ENCODE peak calls at places on chromosomes 12 and 14, in nine cellular contexts. Z, Q, I, M, F, D, T, C and R are unnamed samples.

GRCh38 chr12:26830358-26830757 is 2.6 kb downstream of the ITPR2 start:
- DNase-seq in Q (no peak), F (no peak), D (no peak), Z (no peak), I (no peak), M (no peak), C (no peak), T (no peak), R (no peak)

GRCh38 chr12:64610660-64611429 is 550 bp downstream of the RASSF3 start:
- DNase-seq in Z (peak), I (peak), D (peak), Q (peak), C (peak), M (peak), T (peak), F (peak), R (peak)

GRCh38 chr12:47504775-47505446 is 200.9 kb downstream of the RPAP3 start:
- DNase-seq in Q (no peak), C (no peak), F (no peak), Z (no peak), D (no peak), T (no peak), M (peak), I (no peak), R (no peak)

GRCh38 chr14:43568022-43568421 is 939.1 kb downstream of the FSCB start:
- DNase-seq in F (no peak), C (no peak), D (no peak), Z (no peak), M (no peak), Q (no peak), I (no peak), T (no peak), R (no peak)

GRCh38 chr12:65962921-65963883 is 138.9 kb downstream of the HMGA2 start:
- DNase-seq in T (peak), C (peak), Q (peak), F (no peak), Z (peak), D (peak), I (peak), M (peak), R (no peak)

GRCh38 chr12:128671528-128672042 is 152.2 kb downstream of the SLC15A4 start:
- DNase-seq in Q (peak), I (no peak), T (peak), F (no peak), D (no peak), M (no peak), Z (no peak), C (no peak), R (no peak)

GRCh38 chr12:12749433-12749832 is 32.3 kb downstream of the CDKN1B start:
- DNase-seq in T (peak), Q (peak), I (no peak), D (no peak), F (no peak), Z (no peak), C (peak), M (peak), R (no peak)

GRCh38 chr14:89418452-89418851 is 1.4 kb upstream of the FOXN3 start:
- DNase-seq in M (no peak), T (peak), I (no peak), Q (no peak), C (no peak), F (no peak), D (no peak), Z (no peak), R (no peak)

GRCh38 chr14:38078393-38078792 is 129.3 kb upstream of the SSTR1 start:
- DNase-seq in M (no peak), C (no peak), Q (no peak), Z (peak), D (no peak), I (peak), T (no peak), F (no peak), R (no peak)

GRCh38 chr12:68067762-68068376 is 78.6 kb downstream of the IFNG-AS1 start:
- DNase-seq in M (peak), C (no peak), Q (peak), F (peak), T (peak), Z (no peak), D (no peak), I (no peak), R (no peak)

GRCh38 chr14:61184117-61184516 is 97.0 kb downstream of the TMEM30B start:
- DNase-seq in Q (no peak), Z (no peak), F (no peak), D (no peak), I (no peak), T (no peak), C (no peak), M (peak), R (no peak)

GRCh38 chr12:85711735-85712390 is 124.3 kb downstream of the RASSF9 start:
- DNase-seq in T (no peak), Q (no peak), M (no peak), D (no peak), I (no peak), C (no peak), F (no peak), Z (peak), R (no peak)

GRCh38 chr14:25431211-25432076 is 381.5 kb upstream of the STXBP6 start:
- DNase-seq in C (no peak), M (no peak), D (peak), Q (peak), T (peak), I (peak), F (no peak), Z (no peak), R (no peak)

GRCh38 chr12:69123909-69124638 is 115.3 kb upstream of the CPSF6 start:
- DNase-seq in C (no peak), M (no peak), F (no peak), Z (no peak), Q (no peak), D (no peak), I (no peak), T (no peak), R (no peak)

GRCh38 chr12:16857456-16857923 is 251.5 kb upstream of the LMO3 start:
- DNase-seq in D (no peak), T (no peak), M (no peak), Z (no peak), C (no peak), Q (no peak), I (no peak), F (no peak), R (no peak)

GRCh38 chr12:67410667-67411067 is 141.5 kb downstream of the CAND1 start:
- DNase-seq in M (peak), F (no peak), D (no peak), C (no peak), Z (no peak), T (peak), Q (no peak), I (no peak), R (no peak)

GRCh38 chr14:22801716-22802115 is 13.5 kb downstream of the SLC7A7 start:
- DNase-seq in Z (no peak), M (no peak), F (no peak), I (no peak), T (no peak), Q (no peak), D (no peak), C (no peak), R (no peak)

GRCh38 chr12:31728289-31728916 is 418 bp downstream of the AMN1 start:
- DNase-seq in M (no peak), F (peak), C (peak), Q (peak), I (peak), Z (peak), D (peak), T (no peak), R (no peak)

GRCh38 chr12:96436366-96437295 is 36.4 kb upstream of the CDK17 start:
- DNase-seq in C (no peak), Z (no peak), Q (no peak), F (no peak), I (no peak), T (no peak), M (no peak), D (no peak), R (no peak)

GRCh38 chr14:43795600-43796228 is 711.4 kb downstream of the FSCB start:
- DNase-seq in Q (peak), F (no peak), M (peak), Z (no peak), C (no peak), D (no peak), T (peak), I (no peak), R (no peak)

GRCh38 chr12:119363490-119363889 is 29.0 kb downstream of the CCDC60 start:
- DNase-seq in Q (peak), I (no peak), T (no peak), Z (no peak), M (no peak), D (no peak), F (no peak), C (no peak), R (no peak)

GRCh38 chr14:104025481-104025975 is 60.0 kb upstream of the ASPG start:
- DNase-seq in Z (no peak), Q (no peak), D (no peak), T (no peak), C (no peak), M (no peak), I (no peak), F (no peak), R (no peak)

GRCh38 chr12:27236498-27236897 is 7.6 kb upstream of the STK38L start:
- DNase-seq in Q (no peak), F (no peak), M (peak), I (no peak), D (no peak), C (no peak), T (no peak), Z (no peak), R (no peak)

GRCh38 chr12:4027412-4027811 is 154.2 kb upstream of the PARP11 start:
- DNase-seq in Z (peak), D (peak), T (no peak), M (no peak), F (no peak), C (no peak), Q (no peak), I (peak), R (no peak)

GRCh38 chr14:68079941-68080697 is 260.5 kb downstream of the RAD51B start:
- DNase-seq in M (no peak), F (no peak), Z (no peak), C (no peak), D (no peak), Q (no peak), T (no peak), I (no peak), R (no peak)

GRCh38 chr12:91651728-91652127 is 469.1 kb upstream of the DCN start:
- DNase-seq in F (no peak), I (no peak), T (no peak), D (no peak), Q (no peak), Z (no peak), C (no peak), M (no peak), R (no peak)

GRCh38 chr12:113048716-113049127 is 7.8 kb upstream of the DTX1 start:
- DNase-seq in M (peak), I (peak), Z (peak), Q (peak), C (no peak), D (no peak), F (peak), T (peak), R (no peak)

GRCh38 chr12:84811291-84811690 is 101.3 kb downstream of the SLC6A15 start:
- DNase-seq in D (no peak), M (no peak), Q (no peak), I (no peak), C (no peak), Z (no peak), F (no peak), T (no peak), R (no peak)

GRCh38 chr12:89863332-89863938 is 154.8 kb upstream of the ATP2B1 start:
- DNase-seq in Q (no peak), T (no peak), I (no peak), M (no peak), Z (peak), F (no peak), D (no peak), C (no peak), R (no peak)

GRCh38 chr12:100293017-100293416 is 26.0 kb downstream of the SCYL2 start:
- DNase-seq in D (no peak), Z (no peak), F (no peak), Q (no peak), M (no peak), I (no peak), T (no peak), C (no peak), R (no peak)

GRCh38 chr14:37232907-37233481 is 35.3 kb downstream of the MIPOL1 start:
- DNase-seq in I (no peak), F (peak), D (no peak), T (peak), M (peak), C (no peak), Q (peak), Z (no peak), R (no peak)

GRCh38 chr12:57754411-57755193 is at the start of gene MARCHF9:
- DNase-seq in D (peak), C (peak), M (no peak), I (peak), Q (peak), Z (peak), F (no peak), T (peak), R (peak)
- H3K27ac ChIP-seq in D (no peak), C (no peak), M (no peak), I (no peak), Q (no peak), Z (peak), F (peak), T (no peak), R (peak)

DNA sequence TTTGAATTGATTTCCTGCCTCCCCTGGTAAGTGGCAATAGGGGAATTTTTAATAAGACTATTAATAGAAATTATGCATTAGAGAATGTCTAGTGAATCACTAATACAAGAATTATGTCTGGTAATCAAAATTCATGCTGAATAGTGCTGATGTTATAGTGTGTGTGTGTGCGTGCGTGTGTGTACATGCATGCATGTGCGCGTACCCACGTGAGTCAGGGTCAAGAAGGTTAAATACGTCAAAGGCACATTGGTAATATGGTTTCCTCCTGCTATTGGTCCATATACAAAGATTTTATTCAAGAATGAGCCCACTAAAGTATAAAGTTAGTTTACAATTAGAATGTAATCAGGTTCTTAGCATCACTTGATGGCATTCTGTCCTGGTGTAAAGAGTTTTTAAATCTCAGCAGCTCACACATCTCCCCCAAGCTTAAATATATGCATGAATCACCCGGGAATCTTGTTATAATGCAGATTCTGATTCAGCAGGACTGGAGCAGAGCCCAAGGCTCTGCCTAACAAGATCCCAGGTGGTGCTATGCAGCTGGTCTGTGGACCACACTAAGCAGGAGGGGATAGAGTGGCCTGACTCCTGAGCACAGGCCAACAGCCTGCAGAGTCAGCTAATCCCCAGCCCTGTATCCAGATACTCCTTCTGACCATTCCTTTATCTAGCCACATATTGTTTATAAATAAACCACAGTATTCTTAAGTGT is 43.9 kb downstream of the TTC9 start:
- DNase-seq in T (peak), M (no peak), Z (no peak), I (no peak), F (no peak), C (no peak), Q (peak), D (no peak), R (no peak)
- H3K27ac ChIP-seq in T (no peak), M (no peak), Z (no peak), I (no peak), F (no peak), C (no peak), Q (peak), D (no peak), R (no peak)

DNA sequence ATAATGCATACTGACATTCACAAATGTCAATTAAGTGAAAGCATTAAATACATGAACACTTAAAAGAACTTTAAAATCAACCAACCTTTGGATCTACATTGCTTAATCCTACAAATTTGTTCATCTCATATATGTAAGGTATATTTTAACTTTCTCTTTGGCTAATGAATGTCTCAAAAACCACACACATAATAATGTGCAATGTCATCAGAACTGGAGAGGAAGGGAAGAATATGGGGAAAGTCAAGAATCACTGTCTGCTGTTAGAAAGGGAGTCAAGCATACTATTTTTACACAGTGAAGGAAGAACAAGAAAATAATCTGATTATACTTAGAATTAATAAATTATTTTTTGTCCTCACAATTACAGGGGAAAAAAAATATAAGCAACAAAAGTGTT is 4.9 kb downstream of the GMFB start:
- DNase-seq in Z (no peak), Q (no peak), F (no peak), T (no peak), C (no peak), D (no peak), M (peak), I (no peak), R (no peak)
- H3K27ac ChIP-seq in Z (no peak), Q (no peak), F (no peak), T (no peak), C (no peak), D (no peak), M (no peak), I (no peak), R (no peak)

DNA sequence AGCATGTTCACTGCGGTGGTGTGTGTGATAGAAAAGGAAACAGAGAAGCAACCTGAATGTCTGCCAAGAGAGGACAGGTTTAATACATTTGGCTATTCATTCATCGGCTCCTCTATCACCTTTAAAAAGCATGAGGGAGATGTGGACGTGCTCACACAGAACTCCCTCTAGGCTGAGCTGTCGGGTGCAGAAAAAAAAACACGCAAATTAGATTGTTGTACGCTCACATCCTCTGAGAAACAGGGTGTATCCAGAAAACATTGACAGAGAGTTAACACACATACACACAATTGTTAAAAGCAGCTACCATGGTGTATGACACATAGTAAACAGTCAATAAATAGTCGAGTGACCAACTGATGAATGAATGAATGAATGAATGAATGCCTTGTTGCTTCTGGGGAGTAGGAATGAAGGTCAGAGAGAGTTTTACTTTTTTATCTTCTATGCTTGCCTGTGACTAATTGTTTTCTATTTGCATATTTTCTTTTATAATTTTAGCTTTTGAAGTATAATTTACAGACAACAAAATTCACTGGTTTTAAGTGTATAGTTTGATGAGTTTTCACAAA is 19.9 kb upstream of the FAM222A start:
- DNase-seq in D (no peak), Z (no peak), Q (no peak), I (no peak), M (no peak), F (no peak), C (no peak), T (no peak), R (no peak)
- H3K27ac ChIP-seq in D (no peak), Z (no peak), Q (no peak), I (no peak), M (no peak), F (no peak), C (no peak), T (no peak), R (no peak)

GRCh38 chr12:62697893-62698292 is 231.3 kb downstream of the MON2 start:
- DNase-seq in Z (no peak), I (no peak), Q (no peak), F (no peak), D (no peak), M (peak), T (no peak), C (no peak), R (no peak)
- H3K27ac ChIP-seq in Z (no peak), I (no peak), Q (no peak), F (peak), D (no peak), M (no peak), T (no peak), C (no peak), R (peak)

GRCh38 chr14:85584481-85584880 is 54.5 kb downstream of the FLRT2 start:
- DNase-seq in M (no peak), T (no peak), D (no peak), I (no peak), C (no peak), Z (no peak), F (no peak), Q (no peak), R (no peak)

GRCh38 chr14:85583311-85583710 is 53.4 kb downstream of the FLRT2 start:
- DNase-seq in Z (no peak), C (no peak), T (no peak), D (no peak), I (no peak), F (no peak), Q (no peak), M (no peak), R (no peak)

GRCh38 chr14:85590784-85591183 is 60.8 kb downstream of the FLRT2 start:
- DNase-seq in F (no peak), C (no peak), I (no peak), Z (no peak), M (peak), D (no peak), T (no peak), Q (no peak), R (no peak)

DNA sequence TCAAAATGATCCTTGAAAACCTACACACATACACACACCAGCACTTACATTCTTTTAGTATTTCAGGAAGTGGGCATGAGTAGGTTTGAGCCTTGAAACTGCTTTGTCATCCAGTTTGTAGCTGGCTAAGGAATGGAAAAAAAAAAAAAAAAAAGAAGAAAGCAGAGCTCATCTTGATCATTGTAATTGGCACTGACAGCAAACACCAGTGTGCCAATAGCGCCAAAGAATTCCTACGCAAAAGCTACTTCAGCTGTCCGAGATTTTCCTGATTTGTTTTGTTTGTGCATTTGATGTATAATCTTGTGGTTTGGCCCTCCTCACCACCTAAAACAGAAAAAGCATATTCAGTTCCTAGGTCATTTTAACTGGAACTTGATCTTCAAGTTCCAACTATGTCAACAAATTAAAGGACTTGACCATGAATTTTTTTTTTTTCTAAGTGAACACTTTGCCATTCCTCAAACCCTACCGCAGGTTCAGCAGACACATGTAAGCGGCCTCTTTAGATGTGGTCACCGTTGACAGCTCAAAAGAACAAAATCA is 57.3 kb downstream of the FLRT2 start:
- DNase-seq in I (no peak), T (no peak), M (peak), Q (no peak), Z (no peak), D (no peak), C (no peak), F (no peak), R (no peak)
- H3K27ac ChIP-seq in I (no peak), T (no peak), M (peak), Q (no peak), Z (no peak), D (no peak), C (no peak), F (no peak), R (peak)